ENCODE peak calls at places on chromosomes 6 and 20, in six cellular contexts. X is activated CD8-positive, alpha-beta T cell treated with anti-CD3 and anti-CD28 coated beads for 36 hours; D is GM13976; S is posterior cingulate gyrus; K is fibroblast of gingiva; Z is breast epithelium. M is an unnamed sample.

GRCh38 chr6:165091121-165091785 is 218.2 kb downstream of the C6orf118 start:
- DNase-seq in X (no peak), D (no peak), S (no peak), K (no peak), Z (no peak), M (no peak)

GRCh38 chr20:33309631-33310030 is 26.6 kb downstream of the BPIFB1 start:
- DNase-seq in X (no peak), D (no peak), S (no peak), K (no peak), Z (no peak), M (no peak)

GRCh38 chr6:123803862-123804681 is at the start of gene NKAIN2:
- DNase-seq in X (no peak), D (peak; percentile 29), S (peak; percentile 67), K (no peak), Z (no peak), M (peak; percentile 15)

GRCh38 chr6:31083742-31084354 is 28.5 kb downstream of the C6orf15 start:
- DNase-seq in X (peak; percentile 60), D (peak; percentile 41), S (no peak), K (peak; percentile 44), Z (no peak), M (peak; percentile 75)

GRCh38 chr6:63805808-63806572 is 170.4 kb downstream of the PHF3 start:
- DNase-seq in X (no peak), D (no peak), S (no peak), K (peak; percentile 80), Z (no peak), M (no peak)

GRCh38 chr20:31674895-31675827 is 37.4 kb downstream of the COX4I2 start:
- DNase-seq in X (peak; percentile 76), D (no peak), S (peak; percentile 57), K (peak; percentile 58), Z (no peak), M (peak; percentile 84)

GRCh38 chr6:27720607-27721580 is 191.3 kb downstream of the OR2B2 start:
- DNase-seq in X (peak; percentile 41), D (no peak), S (no peak), K (peak; percentile 47), Z (no peak), M (peak; percentile 85)

GRCh38 chr6:154474636-154475428 is 35.7 kb downstream of the CNKSR3 start:
- DNase-seq in X (no peak), D (no peak), S (no peak), K (peak; percentile 86), Z (no peak), M (no peak)

GRCh38 chr6:144334150-144334708 is 49.1 kb downstream of the UTRN start:
- DNase-seq in X (peak; percentile 92), D (peak; percentile 45), S (no peak), K (no peak), Z (no peak), M (peak; percentile 73)

GRCh38 chr20:57403216-57403615 is 12.0 kb downstream of the RBM38 start:
- DNase-seq in X (no peak), D (no peak), S (no peak), K (no peak), Z (no peak), M (no peak)

GRCh38 chr6:166156942-166157341 is 10.7 kb downstream of the TBXT start:
- DNase-seq in X (no peak), D (no peak), S (no peak), K (no peak), Z (no peak), M (no peak)

GRCh38 chr6:65170273-65170672 is 536.8 kb downstream of the EYS start:
- DNase-seq in X (no peak), D (no peak), S (no peak), K (no peak), Z (no peak), M (no peak)

GRCh38 chr6:5394280-5394679 is 133.0 kb downstream of the FARS2 start:
- DNase-seq in X (no peak), D (no peak), S (no peak), K (no peak), Z (no peak), M (no peak)

GRCh38 chr6:41199427-41200246 is 1.3 kb downstream of the TREML2 start:
- DNase-seq in X (peak; percentile 54), D (peak; percentile 60), S (no peak), K (no peak), Z (no peak), M (peak; percentile 83)

GRCh38 chr6:138157986-138158638 is 3.6 kb upstream of the ARFGEF3 start:
- DNase-seq in X (no peak), D (no peak), S (no peak), K (no peak), Z (no peak), M (no peak)

GRCh38 chr6:109579361-109579760 is 96.3 kb upstream of the ZBTB24 start:
- DNase-seq in X (no peak), D (peak; percentile 45), S (no peak), K (no peak), Z (no peak), M (peak; percentile 54)

GRCh38 chr20:20224806-20225205 is 143.1 kb upstream of the INSM1 start:
- DNase-seq in X (no peak), D (no peak), S (no peak), K (no peak), Z (no peak), M (no peak)

GRCh38 chr6:65631711-65632110 is 75.3 kb downstream of the EYS start:
- DNase-seq in X (no peak), D (no peak), S (no peak), K (no peak), Z (no peak), M (no peak)

GRCh38 chr6:56526860-56527544 is 115.7 kb downstream of the DST start:
- DNase-seq in X (no peak), D (no peak), S (no peak), K (peak; percentile 40), Z (no peak), M (no peak)

GRCh38 chr6:10205892-10206291 is 209.0 kb downstream of the TFAP2A start:
- DNase-seq in X (no peak), D (no peak), S (no peak), K (no peak), Z (no peak), M (no peak)

GRCh38 chr6:137370871-137371633 is 123.1 kb downstream of the OLIG3 start:
- DNase-seq in X (no peak), D (no peak), S (no peak), K (no peak), Z (no peak), M (peak; percentile 71)

GRCh38 chr6:35796236-35796635 is 887 bp downstream of the CLPS start:
- DNase-seq in X (no peak), D (peak; percentile 22), S (no peak), K (no peak), Z (no peak), M (no peak)

GRCh38 chr6:79453558-79454042 is 83.6 kb downstream of the LCA5 start:
- DNase-seq in X (no peak), D (no peak), S (no peak), K (peak; percentile 76), Z (no peak), M (peak; percentile 18)

GRCh38 chr20:44809380-44810060 is 826 bp downstream of the RIMS4 start:
- DNase-seq in X (no peak), D (no peak), S (no peak), K (no peak), Z (peak; percentile 45), M (no peak)

GRCh38 chr6:161374971-161375873 is 101.4 kb upstream of the AGPAT4 start:
- DNase-seq in X (no peak), D (no peak), S (peak; percentile 56), K (no peak), Z (peak; percentile 65), M (peak; percentile 27)

GRCh38 chr6:33118525-33119123 is 42.8 kb downstream of the HLA-DPB1 start:
- DNase-seq in X (no peak), D (peak; percentile 54), S (no peak), K (peak; percentile 25), Z (no peak), M (peak; percentile 66)

GRCh38 chr20:19974621-19975435 is 42.3 kb upstream of the NAA20 start:
- DNase-seq in X (no peak), D (no peak), S (peak; percentile 69), K (peak; percentile 98), Z (peak; percentile 79), M (no peak)

GRCh38 chr20:25991051-25991755 is 294.6 kb upstream of the ZNF337 start:
- DNase-seq in X (no peak), D (no peak), S (no peak), K (no peak), Z (no peak), M (no peak)

GRCh38 chr6:155275808-155276480 is 12.1 kb downstream of the CLDN20 start:
- DNase-seq in X (no peak), D (no peak), S (peak; percentile 40), K (no peak), Z (no peak), M (no peak)

GRCh38 chr6:120108061-120108795 is 758.7 kb upstream of the MAN1A1 start:
- DNase-seq in X (no peak), D (no peak), S (no peak), K (no peak), Z (no peak), M (no peak)

GRCh38 chr20:37299718-37300529 is 10.5 kb downstream of the MANBAL start:
- DNase-seq in X (no peak), D (no peak), S (no peak), K (peak; percentile 75), Z (no peak), M (no peak)

GRCh38 chr20:32050851-32051556 is 1.0 kb upstream of the HCK start:
- DNase-seq in X (no peak), D (peak; percentile 42), S (no peak), K (no peak), Z (no peak), M (peak; percentile 52)

GRCh38 chr6:36659271-36659670 is 19.2 kb upstream of the CDKN1A start:
- DNase-seq in X (no peak), D (no peak), S (no peak), K (peak; percentile 99), Z (no peak), M (no peak)

GRCh38 chr20:25042531-25043498 is 15.1 kb downstream of the ACSS1 start:
- DNase-seq in X (peak; percentile 60), D (peak; percentile 85), S (no peak), K (no peak), Z (no peak), M (peak; percentile 91)

GRCh38 chr6:17714879-17715860 is 8.4 kb upstream of the NUP153 start:
- DNase-seq in X (peak; percentile 69), D (peak; percentile 59), S (no peak), K (peak; percentile 72), Z (no peak), M (peak; percentile 54)